ENCODE peak calls at places on chromosome 10, in four cellular contexts. H, V, N and D are unnamed samples.

GRCh38 chr10:120600871-120601644 is 144.0 kb downstream of the PLPP4 start:
- DNase-seq in H (no peak), V (peak; percentile 39), N (peak; percentile 61), D (no peak)

GRCh38 chr10:47438857-47439474 is 44.9 kb downstream of the ANXA8 start:
- DNase-seq in H (peak; percentile 62), V (peak; percentile 25), N (peak; percentile 37), D (peak; percentile 77)

GRCh38 chr10:62638062-62638477 is 166.4 kb upstream of the ADO start:
- DNase-seq in H (no peak), V (no peak), N (no peak), D (no peak)

GRCh38 chr10:92102601-92103213 is 179.1 kb downstream of the BTAF1 start:
- DNase-seq in H (no peak), V (no peak), N (no peak), D (no peak)

GRCh38 chr10:132508497-132509443 is 28.8 kb upstream of the INPP5A start:
- DNase-seq in H (no peak), V (no peak), N (peak; percentile 12), D (no peak)

GRCh38 chr10:75019360-75019759 is 92.1 kb upstream of the SAMD8 start:
- DNase-seq in H (no peak), V (no peak), N (no peak), D (no peak)

GRCh38 chr10:132153616-132154217 is 33.0 kb upstream of the DPYSL4 start:
- DNase-seq in H (no peak), V (no peak), N (no peak), D (no peak)

GRCh38 chr10:100976906-100977305 is 7.6 kb downstream of the SEMA4G start:
- DNase-seq in H (no peak), V (no peak), N (no peak), D (no peak)

GRCh38 chr10:102597131-102597891 is 47.0 kb upstream of the TRIM8 start:
- DNase-seq in H (no peak), V (no peak), N (no peak), D (no peak)

GRCh38 chr10:58412502-58412961 is 27.3 kb downstream of the TFAM start:
- DNase-seq in H (no peak), V (peak; percentile 36), N (no peak), D (no peak)

GRCh38 chr10:104938031-104938430 is 296.9 kb downstream of the SORCS3 start:
- DNase-seq in H (no peak), V (no peak), N (no peak), D (no peak)

GRCh38 chr10:108454793-108455192 is 1290.3 kb upstream of the SORCS1 start:
- DNase-seq in H (no peak), V (no peak), N (peak; percentile 46), D (no peak)

GRCh38 chr10:57624856-57625592 is 642.7 kb downstream of the IPMK start:
- DNase-seq in H (no peak), V (no peak), N (no peak), D (no peak)

GRCh38 chr10:28240400-28240799 is 62.5 kb downstream of the MPP7 start:
- DNase-seq in H (no peak), V (no peak), N (no peak), D (no peak)

GRCh38 chr10:86265236-86265876 is 101.2 kb downstream of the GRID1 start:
- DNase-seq in H (no peak), V (no peak), N (peak; percentile 85), D (no peak)

GRCh38 chr10:76491216-76491615 is 1059.8 kb downstream of the LRMDA start:
- DNase-seq in H (no peak), V (no peak), N (no peak), D (no peak)

GRCh38 chr10:132631348-132631735 is 93.8 kb downstream of the INPP5A start:
- DNase-seq in H (no peak), V (no peak), N (no peak), D (no peak)

GRCh38 chr10:8817303-8817702 is 762.8 kb downstream of the GATA3 start:
- DNase-seq in H (no peak), V (no peak), N (peak; percentile 8), D (no peak)

GRCh38 chr10:24858244-24858907 is 94.0 kb downstream of the PRTFDC1 start:
- DNase-seq in H (no peak), V (no peak), N (no peak), D (no peak)

GRCh38 chr10:50610364-50610763 is 13.4 kb downstream of the SGMS1 start:
- DNase-seq in H (no peak), V (no peak), N (no peak), D (no peak)

GRCh38 chr10:71157435-71157834 is 54.9 kb upstream of the UNC5B start:
- DNase-seq in H (no peak), V (no peak), N (no peak), D (no peak)

GRCh38 chr10:98460837-98461499 is 14.2 kb upstream of the HPS1 start:
- DNase-seq in H (peak; percentile 75), V (no peak), N (peak; percentile 83), D (no peak)

GRCh38 chr10:16789765-16790164 is 27.5 kb downstream of the RSU1 start:
- DNase-seq in H (no peak), V (no peak), N (no peak), D (no peak)

GRCh38 chr10:129404091-129404490 is 63.0 kb upstream of the MGMT start:
- DNase-seq in H (no peak), V (no peak), N (no peak), D (no peak)

GRCh38 chr10:102299873-102300272 is 54.5 kb downstream of the GBF1 start:
- DNase-seq in H (no peak), V (no peak), N (no peak), D (no peak)

GRCh38 chr10:52464725-52465124 is 150.6 kb downstream of the DKK1 start:
- DNase-seq in H (no peak), V (no peak), N (no peak), D (no peak)

GRCh38 chr10:94623572-94623971 is 60.0 kb upstream of the CYP2C18 start:
- DNase-seq in H (no peak), V (peak; percentile 31), N (no peak), D (no peak)

GRCh38 chr10:14009315-14010082 is 321.2 kb downstream of the FRMD4A start:
- DNase-seq in H (no peak), V (no peak), N (peak; percentile 43), D (no peak)

GRCh38 chr10:11335881-11336430 is 275.5 kb downstream of the USP6NL start:
- DNase-seq in H (no peak), V (no peak), N (no peak), D (no peak)

GRCh38 chr10:117546630-117547300 is 4.2 kb downstream of the EMX2 start:
- DNase-seq in H (no peak), V (no peak), N (no peak), D (no peak)

GRCh38 chr10:101216207-101216607 is 13.1 kb downstream of the LBX1 start:
- DNase-seq in H (no peak), V (no peak), N (peak; percentile 26), D (no peak)

DNA sequence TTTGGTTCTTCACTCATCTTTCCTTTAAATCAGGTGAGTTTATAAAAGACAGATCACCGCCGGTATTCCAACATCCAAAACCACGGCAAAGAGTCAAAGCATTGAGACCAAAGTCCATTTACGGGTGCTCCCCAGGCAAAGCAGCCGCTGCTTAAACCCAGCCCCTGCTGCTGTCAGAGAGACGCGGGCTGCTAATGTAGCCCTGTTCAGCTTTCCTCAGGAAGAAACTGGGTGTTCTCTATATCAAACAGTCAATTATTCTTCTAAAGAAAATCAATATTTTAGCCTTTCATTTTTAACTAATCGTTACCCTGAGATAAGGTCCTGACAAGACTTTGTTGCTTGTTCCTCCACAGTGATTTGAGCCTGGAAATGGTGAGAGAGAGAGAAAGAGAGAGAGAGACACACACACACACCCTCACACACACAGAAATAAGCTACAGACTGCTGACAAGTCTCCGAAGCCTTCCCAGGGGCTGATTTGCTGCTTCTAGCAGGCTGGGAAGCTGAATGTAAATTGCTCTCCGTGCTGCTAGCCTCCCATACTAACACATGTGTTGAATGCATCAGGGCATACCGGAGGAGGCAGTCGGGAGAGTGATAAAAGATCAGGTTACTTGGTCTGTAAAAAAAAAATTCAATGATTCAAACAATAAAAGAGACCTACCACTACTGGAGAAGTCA is 183.0 kb upstream of the ANK3 start:
- DNase-seq in H (no peak), V (peak; percentile 5), N (peak; percentile 46), D (no peak)
- TF ChIP-seq JUND in H (no peak), V (no peak), N (no peak), D (no peak)

DNA sequence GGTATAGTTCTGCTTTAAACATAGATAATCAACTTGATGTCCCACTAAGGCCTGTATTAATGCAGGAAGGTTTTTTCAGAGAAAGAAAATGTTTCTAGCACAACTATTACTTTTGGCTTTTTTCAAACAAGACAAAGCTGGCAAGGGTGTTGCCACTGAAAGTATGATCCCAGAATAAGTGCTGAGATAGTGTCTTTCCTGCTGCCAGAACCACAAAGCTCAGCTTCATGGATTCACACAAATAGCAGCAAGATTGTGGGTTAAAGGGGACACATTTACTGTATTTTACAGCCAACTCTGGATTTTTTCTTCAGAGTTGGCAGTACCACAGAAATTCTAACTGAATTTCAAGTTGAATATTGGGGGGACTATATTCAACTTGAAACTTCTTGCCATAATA is 4.3 kb downstream of the NCOA4 start:
- DNase-seq in H (no peak), V (no peak), N (no peak), D (no peak)
- TF ChIP-seq JUND in H (no peak), V (no peak), N (no peak), D (no peak)

GRCh38 chr10:32263300-32263699 is 83.7 kb downstream of the EPC1 start:
- DNase-seq in H (no peak), V (no peak), N (no peak), D (no peak)
- TF ChIP-seq JUND in H (no peak), V (no peak), N (no peak), D (no peak)

DNA sequence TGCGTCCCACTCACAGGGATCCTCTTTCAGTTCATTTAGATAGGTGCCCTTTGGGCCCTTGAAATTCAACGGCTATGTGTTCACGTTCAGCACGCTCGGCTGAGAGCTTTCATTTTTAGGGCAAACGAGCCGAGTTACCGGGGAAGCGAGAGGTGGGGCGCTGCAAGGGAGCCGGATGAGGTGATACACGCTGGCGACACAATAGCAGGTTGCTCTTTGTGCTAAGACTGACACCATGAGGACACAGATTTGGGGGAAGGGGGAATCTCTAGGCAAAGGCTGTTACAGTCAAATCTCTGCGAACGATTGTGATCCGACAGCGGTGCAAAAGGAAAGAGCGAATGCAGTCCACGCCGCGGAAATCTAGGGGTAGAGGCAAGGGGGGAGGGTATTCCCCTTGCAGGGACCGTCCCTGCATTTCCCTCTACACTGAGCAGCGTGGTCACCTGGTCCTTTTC is 660 bp downstream of the KLLN start:
- DNase-seq in H (no peak), V (no peak), N (no peak), D (no peak)
- TF ChIP-seq JUND in H (no peak), V (no peak), N (no peak), D (no peak)

GRCh38 chr10:124669824-124670654 is 74.1 kb downstream of the FAM53B start:
- DNase-seq in H (no peak), V (no peak), N (peak; percentile 39), D (no peak)

GRCh38 chr10:124671486-124672075 is 72.6 kb downstream of the FAM53B start:
- DNase-seq in H (peak; percentile 34), V (no peak), N (peak; percentile 74), D (no peak)

GRCh38 chr10:124672181-124672638 is 72.0 kb downstream of the FAM53B start:
- DNase-seq in H (no peak), V (no peak), N (no peak), D (no peak)

GRCh38 chr10:124669141-124669823 is 74.9 kb downstream of the FAM53B start:
- DNase-seq in H (no peak), V (no peak), N (no peak), D (no peak)

GRCh38 chr10:124670849-124671248 is 73.3 kb downstream of the FAM53B start:
- DNase-seq in H (no peak), V (no peak), N (peak; percentile 87), D (no peak)
- TF ChIP-seq JUND in H (no peak), V (no peak), N (no peak), D (no peak)